ENCODE peak calls at places on chromosomes 2 and 18, in four cellular contexts. L is HFF-Myc; S is brain microvascular endothelial cell; B is activated CD4-positive, alpha-beta T cell treated with anti-CD3 and anti-CD28 coated beads, Interleukin-2, amount 50 U/mL, for 48 hours. A is an unnamed sample.

GRCh38 chr2:200469708-200470600 is 39.9 kb downstream of the KCTD18 start:
- DNase-seq in B (no peak), S (no peak), L (no peak), A (no peak)

GRCh38 chr2:150063432-150063889 is 424.0 kb downstream of the RND3 start:
- DNase-seq in B (no peak), S (peak), L (no peak), A (no peak)

GRCh38 chr2:232487385-232488096 is at the start of gene ECEL1:
- DNase-seq in L (no peak), S (no peak), B (peak), A (no peak)

GRCh38 chr2:30775833-30776232 is 31.4 kb downstream of the CAPN13 start:
- DNase-seq in B (no peak), L (no peak), S (no peak), A (no peak)

GRCh38 chr2:60882971-60883753 is 1.8 kb downstream of the REL start:
- DNase-seq in B (peak), L (no peak), S (peak), A (no peak)

GRCh38 chr2:10305254-10305635 is 2.5 kb downstream of the HPCAL1 start:
- DNase-seq in S (no peak), B (peak), L (no peak), A (no peak)

GRCh38 chr18:2884706-2885285 is 38.0 kb downstream of the EMILIN2 start:
- DNase-seq in B (no peak), L (no peak), S (no peak), A (no peak)

GRCh38 chr2:205748660-205749059 is 66.4 kb downstream of the NRP2 start:
- DNase-seq in B (no peak), S (no peak), L (no peak), A (no peak)

GRCh38 chr2:233353769-233354499 is at the start of gene DGKD:
- DNase-seq in B (peak), L (no peak), S (no peak), A (peak)

GRCh38 chr18:34633368-34633767 is 76.7 kb upstream of the DTNA start:
- DNase-seq in L (no peak), S (no peak), B (no peak), A (no peak)

GRCh38 chr2:232362174-232362913 is 16.2 kb upstream of the ALPP start:
- DNase-seq in L (no peak), S (no peak), B (no peak), A (no peak)

GRCh38 chr18:9047715-9048114 is 54.8 kb upstream of the NDUFV2 start:
- DNase-seq in L (no peak), S (no peak), B (no peak), A (no peak)

GRCh38 chr18:74376523-74376922 is 60.9 kb downstream of the C18orf63 start:
- DNase-seq in S (no peak), B (no peak), L (no peak), A (no peak)

GRCh38 chr18:11005528-11005927 is 143.8 kb downstream of the PIEZO2 start:
- DNase-seq in S (peak), L (peak), B (no peak), A (no peak)

GRCh38 chr2:172969609-172970008 is 106.0 kb upstream of the MAP3K20 start:
- DNase-seq in S (no peak), B (no peak), L (no peak), A (no peak)

GRCh38 chr2:46188041-46188715 is 109.0 kb upstream of the EPAS1 start:
- DNase-seq in B (no peak), S (no peak), L (no peak), A (no peak)

GRCh38 chr2:40361478-40361877 is 90.4 kb downstream of the SLC8A1 start:
- DNase-seq in L (no peak), B (no peak), S (no peak), A (no peak)

GRCh38 chr18:3983351-3983969 is 471.6 kb downstream of the DLGAP1 start:
- DNase-seq in S (peak), B (no peak), L (no peak), A (no peak)

GRCh38 chr18:49597556-49597955 is 35.7 kb downstream of the LIPG start:
- DNase-seq in L (no peak), S (no peak), B (no peak), A (no peak)

GRCh38 chr18:10726198-10727068 is 200.6 kb downstream of the NAPG start:
- DNase-seq in B (no peak), S (no peak), L (no peak), A (no peak)

GRCh38 chr2:45170191-45170975 is 161.1 kb upstream of the SIX2 start:
- DNase-seq in L (no peak), B (no peak), S (peak), A (no peak)